ENCODE peak calls at places on chromosome 18, in five cellular contexts. One of them, this sample, is unnamed.

GRCh38 chr18:63817441-63818051 is 42.3 kb downstream of the SERPINB7 start:
- DNase-seq in fibroblast of mammary gland: peak; percentile 67
- DNase-seq in AG10803: peak; percentile 96
- DNase-seq in WTC11: no peak
- DNase-seq in neural progenitor cell: no peak
- DNase-seq in this sample: no peak

GRCh38 chr18:27473359-27473758 is 288.3 kb upstream of the CHST9 start:
- DNase-seq in AG10803: no peak
- DNase-seq in neural progenitor cell: no peak
- DNase-seq in fibroblast of mammary gland: no peak
- DNase-seq in WTC11: no peak
- DNase-seq in this sample: no peak

GRCh38 chr18:43484710-43485109 is 207.4 kb upstream of the SYT4 start:
- DNase-seq in AG10803: no peak
- DNase-seq in fibroblast of mammary gland: no peak
- DNase-seq in WTC11: no peak
- DNase-seq in neural progenitor cell: no peak
- DNase-seq in this sample: no peak

GRCh38 chr18:30381826-30382225 is 660.7 kb downstream of the DSC3 start:
- DNase-seq in AG10803: no peak
- DNase-seq in fibroblast of mammary gland: no peak
- DNase-seq in WTC11: no peak
- DNase-seq in neural progenitor cell: no peak
- DNase-seq in this sample: no peak

GRCh38 chr18:76425299-76426101 is 69.5 kb downstream of the ZNF516 start:
- DNase-seq in neural progenitor cell: no peak
- DNase-seq in AG10803: peak; percentile 83
- DNase-seq in fibroblast of mammary gland: peak; percentile 75
- DNase-seq in WTC11: no peak
- DNase-seq in this sample: no peak

GRCh38 chr18:59006461-59007067 is 133.1 kb upstream of the SEC11C start:
- DNase-seq in AG10803: peak; percentile 92
- DNase-seq in fibroblast of mammary gland: peak; percentile 50
- DNase-seq in neural progenitor cell: no peak
- DNase-seq in WTC11: no peak
- DNase-seq in this sample: no peak

GRCh38 chr18:13565228-13565627 is 161.1 kb downstream of the FAM210A start:
- DNase-seq in neural progenitor cell: no peak
- DNase-seq in WTC11: no peak
- DNase-seq in fibroblast of mammary gland: no peak
- DNase-seq in AG10803: no peak
- DNase-seq in this sample: no peak

GRCh38 chr18:79902640-79903039 is 48.8 kb downstream of the SLC66A2 start:
- DNase-seq in neural progenitor cell: no peak
- DNase-seq in WTC11: no peak
- DNase-seq in AG10803: no peak
- DNase-seq in fibroblast of mammary gland: no peak
- DNase-seq in this sample: no peak

GRCh38 chr18:48436907-48437306 is 27.7 kb upstream of the ZBTB7C start:
- DNase-seq in AG10803: no peak
- DNase-seq in WTC11: no peak
- DNase-seq in neural progenitor cell: no peak
- DNase-seq in fibroblast of mammary gland: no peak
- DNase-seq in this sample: no peak

GRCh38 chr18:8609711-8610441 is 639 bp downstream of the RAB12 start:
- DNase-seq in fibroblast of mammary gland: no peak
- DNase-seq in AG10803: peak; percentile 6
- DNase-seq in neural progenitor cell: peak; percentile 40
- DNase-seq in WTC11: no peak
- DNase-seq in this sample: no peak

GRCh38 chr18:48455555-48456478 is 46.6 kb upstream of the ZBTB7C start:
- DNase-seq in fibroblast of mammary gland: peak; percentile 87
- DNase-seq in WTC11: no peak
- DNase-seq in AG10803: peak; percentile 94
- DNase-seq in neural progenitor cell: no peak
- DNase-seq in this sample: no peak

GRCh38 chr18:56637897-56638231 is 528 bp downstream of the TXNL1 start:
- DNase-seq in neural progenitor cell: peak; percentile 30
- DNase-seq in AG10803: no peak
- DNase-seq in fibroblast of mammary gland: no peak
- DNase-seq in WTC11: peak; percentile 14
- DNase-seq in this sample: no peak

GRCh38 chr18:76228716-76229115 is 266.3 kb downstream of the ZNF516 start:
- DNase-seq in fibroblast of mammary gland: no peak
- DNase-seq in WTC11: no peak
- DNase-seq in neural progenitor cell: no peak
- DNase-seq in AG10803: no peak
- DNase-seq in this sample: no peak

GRCh38 chr18:21439453-21439852 is 161.1 kb downstream of the ESCO1 start:
- DNase-seq in fibroblast of mammary gland: peak; percentile 96
- DNase-seq in WTC11: no peak
- DNase-seq in neural progenitor cell: no peak
- DNase-seq in AG10803: peak; percentile 99
- DNase-seq in this sample: no peak

GRCh38 chr18:24995056-24995455 is 356.9 kb downstream of the ZNF521 start:
- DNase-seq in neural progenitor cell: no peak
- DNase-seq in AG10803: peak; percentile 58
- DNase-seq in fibroblast of mammary gland: peak; percentile 92
- DNase-seq in WTC11: no peak
- DNase-seq in this sample: no peak

GRCh38 chr18:66635342-66635741 is 31.5 kb upstream of the CDH19 start:
- DNase-seq in AG10803: no peak
- DNase-seq in neural progenitor cell: no peak
- DNase-seq in WTC11: no peak
- DNase-seq in fibroblast of mammary gland: no peak
- DNase-seq in this sample: no peak

GRCh38 chr18:31837879-31838278 is 77.2 kb upstream of the SLC25A52 start:
- DNase-seq in fibroblast of mammary gland: no peak
- DNase-seq in neural progenitor cell: no peak
- DNase-seq in WTC11: no peak
- DNase-seq in AG10803: no peak
- DNase-seq in this sample: no peak

GRCh38 chr18:55018602-55019001 is 59.3 kb upstream of the CCDC68 start:
- DNase-seq in fibroblast of mammary gland: peak; percentile 60
- DNase-seq in WTC11: no peak
- DNase-seq in neural progenitor cell: no peak
- DNase-seq in AG10803: peak; percentile 64
- DNase-seq in this sample: no peak

GRCh38 chr18:45627204-45627526 is 11.9 kb downstream of the SLC14A2 start:
- DNase-seq in fibroblast of mammary gland: no peak
- DNase-seq in WTC11: no peak
- DNase-seq in AG10803: no peak
- DNase-seq in neural progenitor cell: peak; percentile 39
- DNase-seq in this sample: no peak

GRCh38 chr18:9017900-9018217 is 84.6 kb upstream of the NDUFV2 start:
- DNase-seq in WTC11: no peak
- DNase-seq in AG10803: peak; percentile 69
- DNase-seq in neural progenitor cell: no peak
- DNase-seq in fibroblast of mammary gland: peak; percentile 91
- DNase-seq in this sample: no peak

GRCh38 chr18:76442413-76443171 is 52.5 kb downstream of the ZNF516 start:
- DNase-seq in AG10803: no peak
- DNase-seq in fibroblast of mammary gland: no peak
- DNase-seq in neural progenitor cell: no peak
- DNase-seq in WTC11: no peak
- DNase-seq in this sample: no peak

GRCh38 chr18:62334110-62334509 is 9.0 kb downstream of the TNFRSF11A start:
- DNase-seq in WTC11: no peak
- DNase-seq in neural progenitor cell: no peak
- DNase-seq in fibroblast of mammary gland: peak; percentile 32
- DNase-seq in AG10803: peak; percentile 9
- DNase-seq in this sample: no peak

GRCh38 chr18:7590800-7591560 is 23.9 kb downstream of the PTPRM start:
- DNase-seq in fibroblast of mammary gland: peak; percentile 39
- DNase-seq in neural progenitor cell: no peak
- DNase-seq in AG10803: peak; percentile 34
- DNase-seq in WTC11: no peak
- DNase-seq in this sample: no peak

GRCh38 chr18:77448046-77448445 is 198.4 kb downstream of the GALR1 start:
- DNase-seq in neural progenitor cell: no peak
- DNase-seq in AG10803: no peak
- DNase-seq in WTC11: no peak
- DNase-seq in fibroblast of mammary gland: no peak
- DNase-seq in this sample: no peak
- TF ChIP-seq CTCF in neural progenitor cell: no peak
- TF ChIP-seq CTCF in AG10803: no peak
- TF ChIP-seq CTCF in WTC11: no peak
- TF ChIP-seq CTCF in fibroblast of mammary gland: no peak
- TF ChIP-seq CTCF in this sample: no peak

DNA sequence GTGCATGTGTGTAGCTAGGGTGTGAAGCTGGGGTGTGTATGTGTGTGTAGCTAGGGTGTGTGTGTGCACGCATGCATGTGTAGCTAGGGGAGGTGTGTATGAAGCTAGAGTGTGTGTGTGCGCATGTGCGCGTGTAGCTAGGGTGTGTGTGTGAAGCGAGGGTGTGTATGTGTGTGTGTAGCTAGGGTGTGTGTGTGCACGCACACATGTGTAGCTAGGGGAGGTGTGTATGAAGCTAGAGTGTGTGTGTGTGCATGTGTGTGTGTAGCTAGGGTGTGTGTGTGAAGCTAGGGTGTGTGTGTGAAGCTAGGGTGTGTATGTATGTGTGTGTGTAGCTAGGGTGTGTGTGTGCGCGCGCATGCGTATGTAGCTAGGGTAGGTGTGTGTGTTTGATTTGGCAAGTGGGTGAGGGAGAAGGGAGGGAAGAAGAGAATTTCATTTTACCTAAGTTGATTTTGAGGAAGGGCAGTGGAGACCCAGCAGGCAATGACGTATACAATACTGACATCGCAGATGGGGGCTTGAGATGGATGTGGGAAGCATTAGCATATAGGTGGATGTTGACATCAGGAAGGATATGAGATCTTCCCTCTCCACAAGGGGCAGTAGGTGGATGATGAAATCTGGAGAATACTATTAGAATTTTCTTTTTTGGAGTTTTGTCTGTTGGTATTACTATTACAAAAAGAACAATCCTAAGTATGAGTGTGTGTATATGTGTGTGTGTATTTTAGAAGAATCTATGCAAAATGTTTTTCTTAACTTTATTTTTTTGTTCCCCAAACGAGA is 70.7 kb downstream of the PRELID3A start:
- DNase-seq in neural progenitor cell: no peak
- DNase-seq in fibroblast of mammary gland: no peak
- DNase-seq in WTC11: no peak
- DNase-seq in AG10803: no peak
- DNase-seq in this sample: no peak
- TF ChIP-seq CTCF in neural progenitor cell: no peak
- TF ChIP-seq CTCF in fibroblast of mammary gland: peak; percentile 14
- TF ChIP-seq CTCF in WTC11: no peak
- TF ChIP-seq CTCF in AG10803: peak; percentile 10
- TF ChIP-seq CTCF in this sample: peak; percentile 10

GRCh38 chr18:70072678-70073077 is 125.0 kb upstream of the CD226 start:
- DNase-seq in WTC11: no peak
- DNase-seq in fibroblast of mammary gland: peak; percentile 42
- DNase-seq in AG10803: peak; percentile 47
- DNase-seq in neural progenitor cell: no peak
- DNase-seq in this sample: no peak
- TF ChIP-seq CTCF in WTC11: no peak
- TF ChIP-seq CTCF in fibroblast of mammary gland: peak; percentile 39
- TF ChIP-seq CTCF in AG10803: peak; percentile 48
- TF ChIP-seq CTCF in neural progenitor cell: peak; percentile 31
- TF ChIP-seq CTCF in this sample: peak; percentile 44

DNA sequence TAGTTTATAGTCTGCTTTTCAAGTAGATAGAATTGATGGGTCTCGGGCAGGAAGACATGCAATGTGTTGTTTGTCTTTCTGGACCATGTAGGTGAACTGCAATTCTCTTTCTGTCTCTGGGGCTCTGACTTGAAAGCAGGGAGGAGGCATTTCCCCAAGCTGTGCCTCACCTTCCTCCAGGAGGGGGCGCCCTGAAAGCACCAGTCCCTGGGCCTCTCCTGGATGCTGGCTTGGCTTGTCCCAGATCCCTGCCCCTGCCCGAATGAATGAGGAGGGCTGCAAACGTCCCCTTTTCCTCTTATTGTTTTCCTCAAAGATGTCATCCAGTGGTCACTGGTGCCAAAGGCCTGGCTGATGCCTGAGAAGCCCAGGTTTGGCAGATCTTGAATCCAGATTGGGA is 270.6 kb downstream of the CELF4 start:
- DNase-seq in AG10803: peak; percentile 2
- DNase-seq in WTC11: peak; percentile 91
- DNase-seq in fibroblast of mammary gland: peak; percentile 16
- DNase-seq in neural progenitor cell: peak; percentile 85
- DNase-seq in this sample: peak; percentile 24
- TF ChIP-seq CTCF in AG10803: peak; percentile 39
- TF ChIP-seq CTCF in WTC11: peak; percentile 77
- TF ChIP-seq CTCF in fibroblast of mammary gland: peak; percentile 36
- TF ChIP-seq CTCF in neural progenitor cell: peak; percentile 84
- TF ChIP-seq CTCF in this sample: peak; percentile 53